ENCODE peak calls at places on chromosomes 7 and 10, in five cellular contexts. Z is H1, B is K562, Q is endothelial cell of umbilical vein, F is GM23338. E is an unnamed sample.

GRCh38 chr7:23713285-23714235 is 3.5 kb downstream of the STK31 start:
- DNase-seq in F (no peak), B (no peak), Z (no peak), Q (no peak), E (no peak)

GRCh38 chr10:124944982-124945381 is 3.1 kb downstream of the ZRANB1 start:
- DNase-seq in F (no peak), Z (no peak), B (peak), Q (no peak), E (no peak)

GRCh38 chr7:30974605-30975256 is 11.0 kb downstream of the GHRHR start:
- DNase-seq in B (peak), Z (peak), Q (peak), F (peak), E (no peak)

GRCh38 chr7:20642171-20642570 is 26.7 kb downstream of the ABCB5 start:
- DNase-seq in B (no peak), Q (peak), Z (no peak), F (no peak), E (no peak)

GRCh38 chr7:111475959-111476358 is 86.3 kb downstream of the IMMP2L start:
- DNase-seq in Z (no peak), F (no peak), Q (no peak), B (no peak), E (no peak)

GRCh38 chr10:89837173-89838001 is 136.0 kb downstream of the KIF20B start:
- DNase-seq in B (no peak), Z (no peak), Q (peak), F (peak), E (no peak)

GRCh38 chr10:52950578-52950977 is 178.0 kb upstream of the MBL2 start:
- DNase-seq in F (peak), Q (no peak), Z (no peak), B (no peak), E (no peak)

GRCh38 chr10:62027841-62028501 is 126.5 kb downstream of the ARID5B start:
- DNase-seq in Z (no peak), Q (no peak), B (no peak), F (no peak), E (no peak)

GRCh38 chr7:41130021-41130420 is 572.9 kb downstream of the INHBA start:
- DNase-seq in B (no peak), Z (no peak), F (no peak), Q (no peak), E (no peak)

GRCh38 chr10:132518572-132519381 is 18.8 kb upstream of the INPP5A start:
- DNase-seq in Q (no peak), F (peak), B (peak), Z (no peak), E (no peak)

GRCh38 chr7:111086532-111086931 is 4.4 kb upstream of the LRRN3 start:
- DNase-seq in Z (no peak), F (no peak), B (no peak), Q (no peak), E (no peak)

GRCh38 chr7:122040147-122040546 is 103.9 kb downstream of the AASS start:
- DNase-seq in Q (no peak), B (no peak), F (no peak), Z (no peak), E (no peak)

GRCh38 chr7:147636553-147636952 is 954.0 kb upstream of the C7orf33 start:
- DNase-seq in Q (no peak), F (no peak), Z (no peak), B (no peak), E (no peak)

GRCh38 chr10:129345763-129346162 is 121.3 kb upstream of the MGMT start:
- DNase-seq in Q (no peak), F (peak), B (no peak), Z (no peak), E (no peak)

GRCh38 chr7:68694656-68695055 is 903.6 kb upstream of the AUTS2 start:
- DNase-seq in Z (no peak), F (no peak), Q (no peak), B (no peak), E (no peak)

GRCh38 chr7:84949501-84949900 is 237.4 kb downstream of the SEMA3D start:
- DNase-seq in F (no peak), B (no peak), Z (no peak), Q (no peak), E (no peak)

GRCh38 chr7:121475806-121476205 is 79.7 kb upstream of the FAM3C start:
- DNase-seq in Q (no peak), Z (no peak), B (no peak), F (no peak), E (no peak)

GRCh38 chr7:41599760-41600159 is 103.1 kb downstream of the INHBA start:
- DNase-seq in Q (no peak), B (no peak), F (peak), Z (peak), E (no peak)

GRCh38 chr10:87915406-87915805 is 52.0 kb downstream of the PTEN start:
- DNase-seq in Z (peak), B (no peak), Q (no peak), F (peak), E (no peak)

GRCh38 chr7:80263321-80263720 is 128.7 kb downstream of the GNAI1 start:
- DNase-seq in Z (no peak), F (peak), Q (no peak), B (no peak), E (no peak)

GRCh38 chr7:70097639-70098038 is 499.4 kb downstream of the AUTS2 start:
- DNase-seq in B (no peak), F (no peak), Z (no peak), Q (no peak), E (no peak)

GRCh38 chr10:59625842-59626522 is 83.7 kb downstream of the SLC16A9 start:
- DNase-seq in Q (peak), B (peak), F (peak), Z (peak), E (no peak)
- TF ChIP-seq POLR2AphosphoS5 in Q (no peak), B (no peak), F (no peak), Z (no peak), E (no peak)

GRCh38 chr7:108454317-108454673 is 1.9 kb downstream of the NRCAM start:
- DNase-seq in Z (no peak), F (no peak), Q (no peak), B (no peak), E (no peak)

GRCh38 chr7:108455524-108455832 is 758 bp downstream of the NRCAM start:
- DNase-seq in B (no peak), Q (no peak), Z (no peak), F (no peak), E (no peak)

GRCh38 chr7:108454674-108455523 is 1.3 kb downstream of the NRCAM start:
- DNase-seq in Q (peak), Z (no peak), F (peak), B (no peak), E (peak)

GRCh38 chr7:108456845-108457540 is 757 bp upstream of the NRCAM start:
- DNase-seq in F (peak), B (no peak), Q (no peak), Z (no peak), E (no peak)

GRCh38 chr7:108455833-108456677 is at the start of gene NRCAM:
- DNase-seq in Q (peak), F (peak), B (peak), Z (peak), E (no peak)
- TF ChIP-seq EZH2 in Q (no peak), F (no peak), B (no peak), Z (no peak), E (no peak)

GRCh38 chr7:151687523-151688235 is 168.0 kb upstream of the RHEB start:
- DNase-seq in Z (peak), B (peak), F (peak), Q (peak), E (no peak)
- TF ChIP-seq POLR2AphosphoS5 in Z (no peak), B (no peak), F (no peak), Q (peak), E (no peak)

GRCh38 chr7:5428470-5429252 is 5.0 kb upstream of the TNRC18 start:
- DNase-seq in B (peak), Q (peak), F (peak), Z (no peak), E (no peak)
- TF ChIP-seq EZH2 in B (no peak), Q (no peak), F (peak), Z (peak), E (no peak)

DNA sequence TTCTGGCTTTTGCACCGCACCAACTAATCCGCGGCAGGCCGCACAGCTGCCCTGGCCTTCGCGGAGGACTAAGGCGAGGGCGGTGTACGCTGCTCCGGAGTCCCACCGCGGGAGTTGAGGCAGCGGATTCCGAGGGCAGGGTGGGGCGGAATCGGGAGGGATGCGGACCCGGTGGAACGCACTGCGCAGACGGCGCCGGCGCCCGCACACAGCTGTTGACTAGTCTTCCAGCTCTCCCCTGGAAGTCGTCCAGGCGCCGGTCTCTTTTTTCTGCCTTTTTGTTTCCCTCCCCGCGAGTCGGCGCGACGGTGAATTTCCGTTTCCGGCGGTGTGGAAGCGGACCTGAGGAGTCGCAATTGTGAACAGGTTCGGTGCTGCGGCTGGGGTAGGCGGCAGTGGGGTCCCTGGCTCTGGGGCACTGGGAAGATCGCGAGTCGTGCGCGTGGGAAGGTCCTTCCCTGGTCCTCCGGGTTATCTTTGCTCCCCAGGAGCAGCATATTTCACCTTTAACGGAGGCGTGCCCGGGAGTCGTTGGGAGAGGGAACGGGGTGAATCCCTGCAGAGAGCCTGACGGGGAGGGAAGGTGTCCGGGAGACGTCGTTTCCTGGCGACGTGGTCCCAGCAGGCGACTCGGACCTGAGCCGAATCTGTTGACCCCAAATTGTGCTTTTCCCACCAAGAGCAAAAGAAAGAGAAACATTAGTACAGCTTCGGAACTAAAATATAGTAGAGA is at the start of gene ASAH2B:
- DNase-seq in F (peak), B (peak), Z (peak), Q (peak), E (no peak)
- TF ChIP-seq POLR2AphosphoS5 in F (peak), B (peak), Z (peak), Q (no peak), E (peak)

GRCh38 chr7:1235501-1236131 is 2.9 kb downstream of the UNCX start:
- DNase-seq in F (peak), B (no peak), Z (no peak), Q (no peak), E (no peak)

GRCh38 chr7:1233328-1234048 is 816 bp downstream of the UNCX start:
- DNase-seq in Q (no peak), Z (no peak), B (no peak), F (peak), E (no peak)

GRCh38 chr7:1236132-1236655 is 3.5 kb downstream of the UNCX start:
- DNase-seq in Z (no peak), Q (no peak), B (no peak), F (peak), E (no peak)

GRCh38 chr7:1234049-1234691 is 1.5 kb downstream of the UNCX start:
- DNase-seq in Q (no peak), F (peak), Z (no peak), B (no peak), E (no peak)

GRCh38 chr7:1234794-1235500 is 2.3 kb downstream of the UNCX start:
- DNase-seq in F (peak), B (no peak), Q (no peak), Z (peak), E (no peak)
- TF ChIP-seq EZH2 in F (no peak), B (no peak), Q (peak), Z (no peak), E (no peak)

GRCh38 chr7:37439282-37440021 is 9.2 kb downstream of the ELMO1 start:
- DNase-seq in Q (peak), F (no peak), B (no peak), Z (no peak), E (no peak)

GRCh38 chr7:37442268-37442667 is 6.4 kb downstream of the ELMO1 start:
- DNase-seq in Q (peak), F (no peak), Z (no peak), B (no peak), E (no peak)

GRCh38 chr7:37438879-37439278 is 9.8 kb downstream of the ELMO1 start:
- DNase-seq in B (no peak), Q (no peak), Z (no peak), F (no peak), E (no peak)

GRCh38 chr7:37440738-37441404 is 7.8 kb downstream of the ELMO1 start:
- DNase-seq in Z (no peak), Q (peak), B (no peak), F (no peak), E (no peak)

GRCh38 chr7:37441405-37441797 is 7.3 kb downstream of the ELMO1 start:
- DNase-seq in B (no peak), F (no peak), Q (peak), Z (no peak), E (no peak)
- TF ChIP-seq POLR2AphosphoS5 in B (no peak), F (no peak), Q (no peak), Z (no peak), E (no peak)

DNA sequence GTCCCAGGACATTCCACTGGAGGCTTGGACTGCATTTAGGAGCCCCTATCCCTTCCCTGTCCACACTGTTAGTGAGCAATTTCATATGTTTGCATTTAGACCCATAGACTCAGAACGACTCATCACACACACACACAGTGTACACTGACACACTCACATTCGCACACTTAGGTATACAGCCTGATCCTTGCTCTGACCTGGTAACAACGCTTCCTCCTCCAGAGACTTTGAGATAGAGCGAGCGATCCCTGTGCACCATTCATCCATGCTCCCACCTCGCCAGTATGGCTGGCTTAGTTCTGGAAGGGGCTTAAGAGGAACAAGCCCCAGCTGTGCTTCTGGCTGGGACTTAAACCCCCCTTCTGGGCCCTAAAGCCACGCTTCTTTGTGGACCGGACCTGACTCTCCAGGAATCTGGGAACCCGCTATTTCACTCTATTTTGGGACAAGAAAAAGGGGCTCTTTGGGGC is 905 bp upstream of the HOXA13 start:
- DNase-seq in F (no peak), B (no peak), Q (no peak), Z (no peak), E (no peak)
- TF ChIP-seq EZH2 in F (peak), B (no peak), Q (no peak), Z (peak), E (no peak)

E was measured in SK-N-MC.